ENCODE peak calls at places on chromosomes 16 and 17, in ten cellular contexts. One of them, this sample, is unnamed.

GRCh38 chr16:73176577-73177013 is 128.7 kb upstream of the ZFHX3 start:
- DNase-seq in T1000: peak
- DNase-seq in Caco-2: peak
- DNase-seq in HCEC 1CT: peak
- DNase-seq in EH: peak
- DNase-seq in cardiac fibroblast: peak
- DNase-seq in AG09309: peak
- DNase-seq in GF-D8: no peak
- DNase-seq in fibroblast of pulmonary artery: peak
- DNase-seq in adipocyte: peak
- DNase-seq in this sample: peak

GRCh38 chr17:18960241-18960665 is 8.3 kb downstream of the SLC5A10 start:
- DNase-seq in T1000: no peak
- DNase-seq in Caco-2: no peak
- DNase-seq in HCEC 1CT: no peak
- DNase-seq in EH: no peak
- DNase-seq in cardiac fibroblast: no peak
- DNase-seq in AG09309: no peak
- DNase-seq in GF-D8: no peak
- DNase-seq in fibroblast of pulmonary artery: no peak
- DNase-seq in adipocyte: no peak
- DNase-seq in this sample: no peak

GRCh38 chr16:9119795-9120194 is 28.4 kb downstream of the HAPSTR1 start:
- DNase-seq in T1000: no peak
- DNase-seq in Caco-2: no peak
- DNase-seq in HCEC 1CT: peak
- DNase-seq in EH: peak
- DNase-seq in cardiac fibroblast: peak
- DNase-seq in AG09309: peak
- DNase-seq in GF-D8: no peak
- DNase-seq in fibroblast of pulmonary artery: peak
- DNase-seq in adipocyte: peak
- DNase-seq in this sample: peak

GRCh38 chr16:12584488-12585233 is 219.0 kb downstream of the CPPED1 start:
- DNase-seq in T1000: no peak
- DNase-seq in Caco-2: no peak
- DNase-seq in HCEC 1CT: no peak
- DNase-seq in EH: no peak
- DNase-seq in cardiac fibroblast: peak
- DNase-seq in AG09309: no peak
- DNase-seq in GF-D8: no peak
- DNase-seq in fibroblast of pulmonary artery: peak
- DNase-seq in adipocyte: no peak
- DNase-seq in this sample: no peak

GRCh38 chr17:49703557-49704277 is 4.0 kb downstream of the SLC35B1 start:
- DNase-seq in T1000: no peak
- DNase-seq in Caco-2: peak
- DNase-seq in HCEC 1CT: peak
- DNase-seq in EH: peak
- DNase-seq in cardiac fibroblast: peak
- DNase-seq in AG09309: peak
- DNase-seq in GF-D8: no peak
- DNase-seq in fibroblast of pulmonary artery: peak
- DNase-seq in adipocyte: peak
- DNase-seq in this sample: no peak

GRCh38 chr16:89096042-89096717 is 2.5 kb downstream of the ACSF3 start:
- DNase-seq in T1000: no peak
- DNase-seq in Caco-2: no peak
- DNase-seq in HCEC 1CT: no peak
- DNase-seq in EH: no peak
- DNase-seq in cardiac fibroblast: no peak
- DNase-seq in AG09309: no peak
- DNase-seq in GF-D8: no peak
- DNase-seq in fibroblast of pulmonary artery: no peak
- DNase-seq in adipocyte: no peak
- DNase-seq in this sample: no peak

GRCh38 chr17:27810902-27811557 is 10.7 kb upstream of the NOS2 start:
- DNase-seq in T1000: no peak
- DNase-seq in Caco-2: no peak
- DNase-seq in HCEC 1CT: peak
- DNase-seq in EH: peak
- DNase-seq in cardiac fibroblast: peak
- DNase-seq in AG09309: no peak
- DNase-seq in GF-D8: no peak
- DNase-seq in fibroblast of pulmonary artery: peak
- DNase-seq in adipocyte: no peak
- DNase-seq in this sample: no peak

GRCh38 chr17:72167593-72167992 is 46.8 kb downstream of the SOX9 start:
- DNase-seq in T1000: no peak
- DNase-seq in Caco-2: no peak
- DNase-seq in HCEC 1CT: no peak
- DNase-seq in EH: no peak
- DNase-seq in cardiac fibroblast: no peak
- DNase-seq in AG09309: no peak
- DNase-seq in GF-D8: no peak
- DNase-seq in fibroblast of pulmonary artery: no peak
- DNase-seq in adipocyte: no peak
- DNase-seq in this sample: no peak

GRCh38 chr16:72242757-72243156 is 70.8 kb upstream of the PMFBP1 start:
- DNase-seq in T1000: no peak
- DNase-seq in Caco-2: no peak
- DNase-seq in HCEC 1CT: no peak
- DNase-seq in EH: no peak
- DNase-seq in cardiac fibroblast: no peak
- DNase-seq in AG09309: no peak
- DNase-seq in GF-D8: no peak
- DNase-seq in fibroblast of pulmonary artery: no peak
- DNase-seq in adipocyte: no peak
- DNase-seq in this sample: no peak

GRCh38 chr16:78628526-78628925 is 529.1 kb downstream of the WWOX start:
- DNase-seq in T1000: no peak
- DNase-seq in Caco-2: no peak
- DNase-seq in HCEC 1CT: no peak
- DNase-seq in EH: no peak
- DNase-seq in cardiac fibroblast: peak
- DNase-seq in AG09309: no peak
- DNase-seq in GF-D8: no peak
- DNase-seq in fibroblast of pulmonary artery: no peak
- DNase-seq in adipocyte: no peak
- DNase-seq in this sample: no peak

GRCh38 chr16:24610421-24610765 is 71.0 kb downstream of the RBBP6 start:
- DNase-seq in T1000: no peak
- DNase-seq in Caco-2: no peak
- DNase-seq in HCEC 1CT: peak
- DNase-seq in EH: peak
- DNase-seq in cardiac fibroblast: peak
- DNase-seq in AG09309: no peak
- DNase-seq in GF-D8: no peak
- DNase-seq in fibroblast of pulmonary artery: peak
- DNase-seq in adipocyte: no peak
- DNase-seq in this sample: no peak

GRCh38 chr16:66869424-66869823 is 10.9 kb upstream of the PDP2 start:
- DNase-seq in T1000: no peak
- DNase-seq in Caco-2: no peak
- DNase-seq in HCEC 1CT: no peak
- DNase-seq in EH: no peak
- DNase-seq in cardiac fibroblast: no peak
- DNase-seq in AG09309: no peak
- DNase-seq in GF-D8: no peak
- DNase-seq in fibroblast of pulmonary artery: no peak
- DNase-seq in adipocyte: no peak
- DNase-seq in this sample: no peak

GRCh38 chr16:19718624-19718965 is 524 bp downstream of the IQCK start:
- DNase-seq in T1000: no peak
- DNase-seq in Caco-2: no peak
- DNase-seq in HCEC 1CT: no peak
- DNase-seq in EH: no peak
- DNase-seq in cardiac fibroblast: no peak
- DNase-seq in AG09309: no peak
- DNase-seq in GF-D8: no peak
- DNase-seq in fibroblast of pulmonary artery: peak
- DNase-seq in adipocyte: peak
- DNase-seq in this sample: no peak

GRCh38 chr17:4658478-4659305 is 17.2 kb upstream of the ALOX15 start:
- DNase-seq in T1000: no peak
- DNase-seq in Caco-2: no peak
- DNase-seq in HCEC 1CT: no peak
- DNase-seq in EH: peak
- DNase-seq in cardiac fibroblast: peak
- DNase-seq in AG09309: peak
- DNase-seq in GF-D8: peak
- DNase-seq in fibroblast of pulmonary artery: peak
- DNase-seq in adipocyte: peak
- DNase-seq in this sample: no peak

GRCh38 chr16:87956169-87956770 is 5.0 kb downstream of the BANP start:
- DNase-seq in T1000: no peak
- DNase-seq in Caco-2: no peak
- DNase-seq in HCEC 1CT: no peak
- DNase-seq in EH: peak
- DNase-seq in cardiac fibroblast: peak
- DNase-seq in AG09309: no peak
- DNase-seq in GF-D8: peak
- DNase-seq in fibroblast of pulmonary artery: peak
- DNase-seq in adipocyte: peak
- DNase-seq in this sample: no peak

GRCh38 chr17:79036609-79037008 is 12.6 kb downstream of the C1QTNF1 start:
- DNase-seq in T1000: no peak
- DNase-seq in Caco-2: no peak
- DNase-seq in HCEC 1CT: peak
- DNase-seq in EH: peak
- DNase-seq in cardiac fibroblast: peak
- DNase-seq in AG09309: peak
- DNase-seq in GF-D8: no peak
- DNase-seq in fibroblast of pulmonary artery: peak
- DNase-seq in adipocyte: peak
- DNase-seq in this sample: peak

GRCh38 chr17:45093444-45094110 is 32.5 kb downstream of the NMT1 start:
- DNase-seq in T1000: no peak
- DNase-seq in Caco-2: no peak
- DNase-seq in HCEC 1CT: no peak
- DNase-seq in EH: no peak
- DNase-seq in cardiac fibroblast: no peak
- DNase-seq in AG09309: no peak
- DNase-seq in GF-D8: no peak
- DNase-seq in fibroblast of pulmonary artery: no peak
- DNase-seq in adipocyte: no peak
- DNase-seq in this sample: no peak

GRCh38 chr16:1713933-1714332 is 7.9 kb downstream of the MAPK8IP3 start:
- DNase-seq in T1000: no peak
- DNase-seq in Caco-2: no peak
- DNase-seq in HCEC 1CT: no peak
- DNase-seq in EH: no peak
- DNase-seq in cardiac fibroblast: no peak
- DNase-seq in AG09309: no peak
- DNase-seq in GF-D8: no peak
- DNase-seq in fibroblast of pulmonary artery: no peak
- DNase-seq in adipocyte: no peak
- DNase-seq in this sample: no peak

GRCh38 chr16:89253548-89254287 is 36.2 kb downstream of the ZNF778 start:
- DNase-seq in T1000: no peak
- DNase-seq in Caco-2: no peak
- DNase-seq in HCEC 1CT: no peak
- DNase-seq in EH: no peak
- DNase-seq in cardiac fibroblast: no peak
- DNase-seq in AG09309: no peak
- DNase-seq in GF-D8: no peak
- DNase-seq in fibroblast of pulmonary artery: no peak
- DNase-seq in adipocyte: no peak
- DNase-seq in this sample: no peak

GRCh38 chr16:67199808-67200198 is 872 bp downstream of the ELMO3 start:
- DNase-seq in T1000: no peak
- DNase-seq in Caco-2: peak
- DNase-seq in HCEC 1CT: no peak
- DNase-seq in EH: no peak
- DNase-seq in cardiac fibroblast: no peak
- DNase-seq in AG09309: no peak
- DNase-seq in GF-D8: no peak
- DNase-seq in fibroblast of pulmonary artery: no peak
- DNase-seq in adipocyte: no peak
- DNase-seq in this sample: no peak

GRCh38 chr17:30554839-30555751 is 77.9 kb downstream of the GOSR1 start:
- DNase-seq in T1000: no peak
- DNase-seq in Caco-2: peak
- DNase-seq in HCEC 1CT: no peak
- DNase-seq in EH: peak
- DNase-seq in cardiac fibroblast: peak
- DNase-seq in AG09309: no peak
- DNase-seq in GF-D8: no peak
- DNase-seq in fibroblast of pulmonary artery: peak
- DNase-seq in adipocyte: no peak
- DNase-seq in this sample: no peak